ENCODE peak calls at places on chromosomes 4 and X, in ten cellular contexts. N is ovary, U is transverse colon, Y is sigmoid colon, D is testis, L is esophagus muscularis mucosa, T is K562, X is adrenal gland, E is IMR-90, J is heart left ventricle. V is an unnamed sample.

GRCh38 chr4:100736651-100737450 is 219.0 kb upstream of the EMCN start:
- DNase-seq in N (no peak), U (no peak), Y (no peak), D (no peak), L (no peak), T (no peak), X (no peak), E (peak), J (no peak), V (no peak)

GRCh38 chr4:56321246-56321645 is 66.0 kb downstream of the AASDH start:
- DNase-seq in N (no peak), U (no peak), Y (no peak), D (no peak), L (no peak), T (no peak), X (no peak), E (peak), J (no peak), V (no peak)

GRCh38 chr4:123673971-123674370 is 277.4 kb downstream of the SPRY1 start:
- DNase-seq in N (no peak), U (no peak), Y (no peak), D (no peak), L (no peak), T (no peak), X (no peak), E (peak), J (no peak), V (no peak)

GRCh38 chr4:97576955-97577354 is 566.3 kb downstream of the STPG2 start:
- DNase-seq in N (no peak), U (no peak), Y (no peak), D (no peak), L (no peak), T (no peak), X (no peak), E (no peak), J (no peak), V (no peak)

GRCh38 chr4:85734446-85734845 is 259.5 kb downstream of the ARHGAP24 start:
- DNase-seq in N (no peak), U (no peak), Y (no peak), D (peak), L (no peak), T (no peak), X (no peak), E (no peak), J (no peak), V (no peak)

GRCh38 chrX:147602297-147602696 is 309.4 kb upstream of the FMR1 start:
- DNase-seq in N (no peak), U (no peak), Y (no peak), D (peak), L (no peak), T (no peak), X (no peak), E (no peak), J (no peak), V (no peak)

GRCh38 chrX:139724626-139725025 is 16.7 kb upstream of the MCF2 start:
- DNase-seq in N (no peak), U (no peak), Y (no peak), D (no peak), L (no peak), T (no peak), X (no peak), E (no peak), J (no peak), V (no peak)

GRCh38 chrX:152412105-152412504 is 39.0 kb downstream of the GABRA3 start:
- DNase-seq in N (no peak), U (no peak), Y (no peak), D (no peak), L (no peak), T (peak), X (no peak), E (no peak), J (no peak), V (no peak)

GRCh38 chr4:94669672-94670664 is 87.8 kb upstream of the BMPR1B start:
- DNase-seq in N (no peak), U (no peak), Y (no peak), D (no peak), L (no peak), T (no peak), X (no peak), E (no peak), J (no peak), V (no peak)

GRCh38 chr4:67106846-67107467 is 438.3 kb downstream of the CENPC start:
- DNase-seq in N (no peak), U (no peak), Y (no peak), D (no peak), L (no peak), T (no peak), X (peak), E (no peak), J (no peak), V (no peak)

GRCh38 chr4:803884-804283 is 22.0 kb downstream of the CPLX1 start:
- DNase-seq in N (no peak), U (no peak), Y (no peak), D (no peak), L (no peak), T (no peak), X (no peak), E (no peak), J (no peak), V (no peak)

GRCh38 chr4:168722391-168722790 is 225.5 kb downstream of the PALLD start:
- DNase-seq in N (no peak), U (no peak), Y (no peak), D (no peak), L (no peak), T (no peak), X (no peak), E (no peak), J (no peak), V (no peak)

GRCh38 chr4:38667005-38667771 is 3.2 kb downstream of the KLF3 start:
- DNase-seq in N (peak), U (peak), Y (peak), D (peak), L (peak), T (peak), X (peak), E (peak), J (no peak), V (peak)
- TF ChIP-seq POLR2A in N (peak), U (peak), Y (peak), D (no peak), L (no peak), T (peak), X (peak), E (peak), J (no peak), V (peak)

GRCh38 chr4:3389879-3390840 is 51.6 kb upstream of the HGFAC start:
- DNase-seq in N (no peak), U (no peak), Y (peak), D (no peak), L (no peak), T (no peak), X (no peak), E (no peak), J (peak), V (no peak)
- H3K27ac ChIP-seq in N (peak), U (no peak), Y (no peak), D (no peak), L (no peak), T (no peak), X (no peak), E (no peak), J (peak), V (peak)

GRCh38 chr4:152537881-152538280 is 2.0 kb upstream of the FBXW7 start:
- DNase-seq in N (no peak), U (no peak), Y (no peak), D (no peak), L (no peak), T (no peak), X (no peak), E (no peak), J (no peak), V (no peak)

GRCh38 chr4:152535903-152536544 is at the start of gene FBXW7:
- DNase-seq in N (peak), U (peak), Y (peak), D (peak), L (peak), T (peak), X (peak), E (peak), J (peak), V (peak)

GRCh38 chr4:152535236-152535902 is 523 bp downstream of the FBXW7 start:
- DNase-seq in N (no peak), U (peak), Y (peak), D (no peak), L (no peak), T (peak), X (no peak), E (no peak), J (no peak), V (no peak)

GRCh38 chr4:152536545-152537182 is 772 bp upstream of the FBXW7 start:
- DNase-seq in N (peak), U (peak), Y (no peak), D (no peak), L (no peak), T (no peak), X (no peak), E (peak), J (no peak), V (no peak)

GRCh38 chr4:152534541-152535231 is 1.2 kb downstream of the FBXW7 start:
- DNase-seq in N (peak), U (peak), Y (no peak), D (peak), L (no peak), T (peak), X (no peak), E (no peak), J (peak), V (no peak)
- TF ChIP-seq POLR2A in N (no peak), U (peak), Y (no peak), D (no peak), L (no peak), T (no peak), X (no peak), E (no peak), J (no peak), V (no peak)

DNA sequence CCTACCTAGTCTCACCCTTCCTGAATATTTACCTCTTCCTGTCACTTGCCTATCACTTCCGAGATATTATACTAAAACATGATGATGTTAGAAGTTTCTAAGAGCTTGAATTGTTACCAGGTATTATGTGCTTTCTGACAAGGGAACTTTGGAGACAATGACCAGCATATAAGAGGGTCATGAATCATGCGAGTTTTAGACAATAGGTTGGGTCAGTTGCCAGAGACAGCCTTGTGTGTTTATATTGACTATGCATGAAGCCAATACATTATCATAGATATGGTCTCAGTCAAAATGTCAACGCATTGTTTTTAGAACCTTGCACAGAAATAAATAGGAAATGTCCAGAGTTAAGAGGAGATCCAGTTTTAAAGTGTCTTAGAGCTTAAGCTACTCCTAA is 116.8 kb downstream of the KLHL4 start:
- DNase-seq in N (no peak), U (no peak), Y (no peak), D (no peak), L (no peak), T (no peak), X (no peak), E (no peak), J (no peak), V (no peak)
- H3K27ac ChIP-seq in N (no peak), U (no peak), Y (no peak), D (no peak), L (no peak), T (no peak), X (no peak), E (no peak), J (no peak), V (no peak)

V was measured in prostate gland.